ENCODE peak calls at places on chromosomes 16 and 17, in eight cellular contexts. E is stomach, Q is body of pancreas, H is astrocyte, Y is hepatocyte, P is tibial artery, R is neuronal stem cell, M is left ventricle myocardium inferior. U is an unnamed sample.
A peak's percentile ranks its signal among the peaks of the same experiment; 100 is the strongest.

GRCh38 chr17:57461082-57461481 is 204.8 kb downstream of the MSI2 start:
- DNase-seq in M (no peak), Y (no peak), R (no peak), P (no peak), E (no peak), H (peak; percentile 79), Q (no peak), U (no peak)

GRCh38 chr17:45091778-45092425 is 30.8 kb downstream of the NMT1 start:
- DNase-seq in P (no peak), Y (no peak), H (peak; percentile 13), E (no peak), R (no peak), Q (no peak), M (no peak), U (no peak)

GRCh38 chr17:44518032-44518431 is 14.8 kb upstream of the GPATCH8 start:
- DNase-seq in E (no peak), Y (no peak), Q (no peak), M (no peak), H (no peak), R (no peak), P (no peak), U (no peak)

GRCh38 chr16:24075929-24076716 is 180.0 kb upstream of the CACNG3 start:
- DNase-seq in R (no peak), M (no peak), Y (peak; percentile 40), H (no peak), E (no peak), P (no peak), Q (no peak), U (no peak)

GRCh38 chr17:20063665-20064648 is 54.8 kb downstream of the SPECC1 start:
- DNase-seq in H (peak; percentile 87), Y (peak; percentile 33), M (peak; percentile 81), E (peak; percentile 48), Q (peak; percentile 45), R (no peak), P (peak; percentile 95), U (no peak)

GRCh38 chr17:44438634-44439033 is 49.2 kb upstream of the ITGA2B start:
- DNase-seq in E (peak; percentile 39), M (no peak), P (no peak), Y (no peak), H (no peak), R (no peak), Q (no peak), U (peak; percentile 49)

GRCh38 chr17:61970030-61970429 is 42.2 kb upstream of the INTS2 start:
- DNase-seq in P (no peak), E (no peak), Q (no peak), R (no peak), Y (no peak), M (no peak), H (no peak), U (no peak)

GRCh38 chr17:58311429-58311894 is 17.1 kb downstream of the TSPOAP1 start:
- DNase-seq in H (no peak), Q (no peak), R (no peak), Y (no peak), P (no peak), M (no peak), E (no peak), U (no peak)

GRCh38 chr16:84029297-84030096 is 13.1 kb downstream of the SLC38A8 start:
- DNase-seq in P (no peak), E (no peak), Y (no peak), H (no peak), Q (no peak), R (no peak), M (no peak), U (no peak)

GRCh38 chr17:73720187-73720834 is 76.1 kb upstream of the SDK2 start:
- DNase-seq in Y (no peak), R (no peak), E (no peak), M (no peak), P (no peak), Q (no peak), H (no peak), U (no peak)

GRCh38 chr16:89924925-89925307 is 1.8 kb downstream of the TUBB3 start:
- DNase-seq in Y (no peak), E (no peak), P (no peak), M (no peak), Q (no peak), R (no peak), H (no peak), U (no peak)

GRCh38 chr17:34519286-34519685 is 60.1 kb upstream of the TMEM132E start:
- DNase-seq in E (no peak), M (no peak), Y (no peak), H (no peak), R (peak; percentile 54), Q (no peak), P (no peak), U (no peak)

GRCh38 chr17:81885869-81886548 is 5.4 kb downstream of the ALYREF start:
- DNase-seq in Y (no peak), Q (no peak), P (peak; percentile 62), E (no peak), M (no peak), H (peak; percentile 55), R (no peak), U (no peak)

GRCh38 chr16:24775455-24775854 is 46.0 kb downstream of the TNRC6A start:
- DNase-seq in P (no peak), E (peak; percentile 67), R (no peak), Q (peak; percentile 45), Y (no peak), H (no peak), M (no peak), U (peak; percentile 31)

GRCh38 chr16:2971134-2971984 is 2.2 kb downstream of the PAQR4 start:
- DNase-seq in E (no peak), Y (no peak), P (no peak), Q (no peak), M (no peak), R (no peak), H (no peak), U (no peak)

GRCh38 chr17:70774339-70775110 is 605.2 kb downstream of the KCNJ2 start:
- DNase-seq in Y (no peak), R (no peak), Q (no peak), E (no peak), P (no peak), M (no peak), H (peak; percentile 2), U (no peak)

GRCh38 chr17:77968788-77969187 is 10.3 kb downstream of the TNRC6C start:
- DNase-seq in R (no peak), Q (no peak), E (no peak), P (no peak), Y (no peak), M (no peak), H (no peak), U (no peak)

GRCh38 chr16:24858219-24859041 is 12.7 kb downstream of the SLC5A11 start:
- DNase-seq in Q (peak; percentile 57), R (peak; percentile 65), Y (peak; percentile 87), H (peak; percentile 26), E (peak; percentile 39), M (peak; percentile 42), P (no peak), U (peak; percentile 63)

GRCh38 chr16:30488764-30489595 is 16.4 kb downstream of the ITGAL start:
- DNase-seq in H (no peak), Q (no peak), P (no peak), M (no peak), Y (no peak), R (no peak), E (no peak), U (no peak)

GRCh38 chr17:44284024-44284400 is 16.1 kb upstream of the SLC4A1 start:
- DNase-seq in Q (no peak), H (no peak), M (no peak), Y (no peak), E (no peak), R (no peak), P (no peak), U (no peak)

GRCh38 chr17:28112199-28112995 is 69.9 kb downstream of the NLK start:
- DNase-seq in P (no peak), R (no peak), H (peak; percentile 7), Q (no peak), M (no peak), E (no peak), Y (no peak), U (no peak)
- H3K27ac ChIP-seq in P (no peak overlapping the region), R (no peak overlapping the region), H (no peak overlapping the region), Q (no peak overlapping the region), M (peak overlapping the region; percentile 73), E (no peak overlapping the region), Y (no peak overlapping the region), U (no peak overlapping the region)

GRCh38 chr17:933168-934083 is 46.1 kb downstream of the NXN start:
- DNase-seq in P (no peak), H (peak; percentile 100), R (no peak), M (no peak), E (peak; percentile 46), Y (peak; percentile 72), Q (peak; percentile 31), U (no peak)
- H3K4me3 ChIP-seq in P (no peak overlapping the region), H (no peak overlapping the region), R (no peak overlapping the region), M (peak overlapping the region; percentile 12), E (no peak overlapping the region), Y (no peak overlapping the region), Q (no peak overlapping the region), U (no peak overlapping the region)

GRCh38 chr16:12091569-12092346 is 115.2 kb downstream of the SNX29 start:
- DNase-seq in Y (no peak), P (peak; percentile 42), M (no peak), Q (no peak), H (no peak), E (no peak), R (peak; percentile 54), U (no peak)
- H3K4me1 ChIP-seq in Y (peaks cover 30% of the 10 kb centered on the region), P (peaks cover 22% of the 10 kb centered on the region), M (peaks cover 73% of the 10 kb centered on the region), Q (peaks cover 5% of the 10 kb centered on the region), H (peaks cover 33% of the 10 kb centered on the region), E (peaks cover 59% of the 10 kb centered on the region), R (peaks cover 42% of the 10 kb centered on the region), U (no peaks in the 10 kb centered on the region)

GRCh38 chr16:56191807-56192643 is 736 bp downstream of the GNAO1 start:
- DNase-seq in Y (peak; percentile 13), E (no peak), M (no peak), Q (no peak), H (no peak), P (no peak), R (no peak), U (no peak)
- H3K27ac ChIP-seq in Y (no peak overlapping the region), E (peak overlapping the region; percentile 71), M (peak overlapping the region; percentile 92), Q (peak overlapping the region; percentile 25), H (no peak overlapping the region), P (peak overlapping the region; percentile 80), R (no peak overlapping the region), U (no peak overlapping the region)

DNA sequence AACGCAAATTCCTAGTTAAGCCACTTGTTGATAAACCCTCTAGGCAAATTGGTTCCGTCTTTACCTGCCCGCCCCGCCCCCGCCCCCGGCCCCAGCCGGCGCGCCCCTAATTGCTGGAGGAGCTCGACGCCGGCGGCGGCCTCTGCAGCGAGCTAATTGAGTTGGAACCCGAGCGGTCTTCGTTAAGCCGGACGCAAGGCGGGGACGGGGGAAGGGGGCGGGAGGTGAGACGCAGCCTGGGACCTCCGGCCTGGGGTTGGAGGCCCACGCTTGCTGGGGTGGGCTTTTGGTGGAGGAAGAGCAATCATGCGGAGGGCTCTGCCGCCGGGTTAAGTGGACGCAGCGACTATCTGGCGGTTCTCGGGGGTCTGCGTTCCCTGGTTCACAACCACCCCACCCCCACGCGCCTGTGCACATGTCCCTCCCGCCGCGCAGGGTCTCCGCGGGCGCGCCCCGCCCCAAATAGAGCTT is 12.7 kb upstream of the FOXF1 start:
- DNase-seq in E (no peak), M (no peak), Y (no peak), P (no peak), H (no peak), Q (no peak), R (no peak), U (no peak)
- H3K4me3 ChIP-seq in E (peak overlapping the region; percentile 31), M (no peak overlapping the region), Y (peak overlapping the region; percentile 23), P (no peak overlapping the region), H (no peak overlapping the region), Q (no peak overlapping the region), R (no peak overlapping the region), U (no peak overlapping the region)

GRCh38 chr17:50631908-50632571 is 2.6 kb upstream of the ABCC3 start:
- DNase-seq in H (no peak), P (no peak), M (no peak), E (no peak), Q (no peak), R (no peak), Y (no peak), U (no peak)
- H3K4me1 ChIP-seq in H (peaks cover 11% of the 10 kb centered on the region), P (peaks cover 38% of the 10 kb centered on the region), M (peaks cover 10% of the 10 kb centered on the region), E (peaks cover 74% of the 10 kb centered on the region), Q (peaks cover 52% of the 10 kb centered on the region), R (peaks cover 13% of the 10 kb centered on the region), Y (peaks cover 32% of the 10 kb centered on the region), U (no peaks in the 10 kb centered on the region)